ENCODE peak calls at places on chromosomes 4 and X, in seven cellular contexts. M is colonic mucosa; X is stimulated activated CD4-positive, alpha-beta T cell treated with anti-CD3 and anti-CD28 coated beads, Interleukin-1b, Interleukin-23, amount 100 ng/mL, for 4 hours; C is ecto neural progenitor cell; P is SK-MEL-5; I is HFF-Myc; N is IMR-90. S is an unnamed sample.
A peak's percentile ranks its signal among the peaks of the same experiment; 100 is the strongest.

GRCh38 chr4:76979236-76979635 is 29.7 kb downstream of the SEPTIN11 start:
- DNase-seq in M (no peak), X (no peak), C (no peak), P (no peak), I (no peak), N (no peak), S (no peak)

GRCh38 chrX:149372861-149373260 is 132.2 kb downstream of the IDS start:
- DNase-seq in M (no peak), X (no peak), C (no peak), P (no peak), I (no peak), N (no peak), S (no peak)

GRCh38 chr4:17447675-17448298 is 64.1 kb downstream of the QDPR start:
- DNase-seq in M (peak; percentile 57), X (no peak), C (no peak), P (peak; percentile 82), I (peak; percentile 75), N (peak; percentile 81), S (peak; percentile 1)

GRCh38 chr4:182825003-182825402 is 92.2 kb downstream of the DCTD start:
- DNase-seq in M (no peak), X (no peak), C (no peak), P (no peak), I (no peak), N (no peak), S (no peak)

GRCh38 chr4:66906314-66906713 is 639.0 kb downstream of the CENPC start:
- DNase-seq in M (no peak), X (no peak), C (no peak), P (no peak), I (no peak), N (no peak), S (no peak)

GRCh38 chr4:14180983-14181601 is 553.6 kb upstream of the BOD1L1 start:
- DNase-seq in M (no peak), X (no peak), C (no peak), P (no peak), I (no peak), N (peak; percentile 14), S (no peak)

GRCh38 chr4:118742050-118742449 is 56.9 kb downstream of the METTL14 start:
- DNase-seq in M (no peak), X (no peak), C (no peak), P (no peak), I (no peak), N (no peak), S (no peak)

GRCh38 chr4:107806196-107806595 is 18.5 kb upstream of the SGMS2 start:
- DNase-seq in M (no peak), X (no peak), C (no peak), P (no peak), I (no peak), N (no peak), S (no peak)

GRCh38 chrX:2781698-2782097 is 29.9 kb downstream of the XG start:
- DNase-seq in M (no peak), X (no peak), C (no peak), P (no peak), I (no peak), N (peak; percentile 2), S (no peak)

GRCh38 chrX:141760761-141761160 is 62.2 kb upstream of the SPANXD start:
- DNase-seq in M (no peak), X (no peak), C (no peak), P (peak; percentile 12), I (no peak), N (peak; percentile 26), S (no peak)